ENCODE peak calls at places on chromosomes 7 and 10, in seven cellular contexts. W, Y, B, U, V, P and O are unnamed samples.

GRCh38 chr7:80288175-80289122 is 153.8 kb downstream of the GNAI1 start:
- DNase-seq in W (no peak), Y (no peak), B (no peak), U (peak), V (no peak), P (peak), O (no peak)

GRCh38 chr10:51926336-51926735 is 226.9 kb upstream of the CSTF2T start:
- DNase-seq in W (no peak), Y (no peak), B (no peak), U (no peak), V (no peak), P (no peak), O (no peak)

GRCh38 chr10:5835446-5836095 is 22.3 kb upstream of the GDI2 start:
- DNase-seq in W (no peak), Y (no peak), B (no peak), U (no peak), V (no peak), P (no peak), O (no peak)

GRCh38 chr10:86950349-86950748 is 7.1 kb downstream of the MMRN2 start:
- DNase-seq in W (no peak), Y (peak), B (no peak), U (no peak), V (no peak), P (no peak), O (no peak)

GRCh38 chr7:105787793-105788192 is 88.6 kb downstream of the ATXN7L1 start:
- DNase-seq in W (no peak), Y (no peak), B (no peak), U (no peak), V (no peak), P (no peak), O (no peak)

GRCh38 chr10:115093776-115094361 is 704 bp downstream of the ATRNL1 start:
- DNase-seq in W (peak), Y (no peak), B (peak), U (peak), V (peak), P (no peak), O (no peak)

GRCh38 chr7:143252002-143252401 is 11.2 kb upstream of the GSTK1 start:
- DNase-seq in W (no peak), Y (no peak), B (no peak), U (no peak), V (no peak), P (no peak), O (no peak)

GRCh38 chr7:26208040-26208439 is 6.5 kb downstream of the CBX3 start:
- DNase-seq in W (no peak), Y (no peak), B (no peak), U (no peak), V (no peak), P (no peak), O (no peak)

GRCh38 chr10:3424102-3424803 is 251.7 kb upstream of the PITRM1 start:
- DNase-seq in W (peak), Y (no peak), B (no peak), U (no peak), V (peak), P (no peak), O (no peak)

GRCh38 chr10:18472977-18473376 is 178.4 kb downstream of the NSUN6 start:
- DNase-seq in W (no peak), Y (no peak), B (no peak), U (peak), V (no peak), P (no peak), O (no peak)

GRCh38 chr10:102713814-102714620 is at the start of gene ARL3:
- DNase-seq in W (peak), Y (peak), B (peak), U (peak), V (peak), P (peak), O (peak)
- TF ChIP-seq CTCF in W (peak), Y (no peak), B (no peak), U (no peak), V (peak), P (peak), O (no peak)

GRCh38 chr7:90190995-90191394 is 20.5 kb upstream of the STEAP2 start:
- DNase-seq in W (no peak), Y (no peak), B (no peak), U (no peak), V (no peak), P (no peak), O (no peak)

GRCh38 chr7:90194911-90195809 is 16.4 kb upstream of the STEAP2 start:
- DNase-seq in W (no peak), Y (no peak), B (no peak), U (no peak), V (no peak), P (no peak), O (no peak)

GRCh38 chr7:90188281-90188680 is 23.3 kb upstream of the STEAP2 start:
- DNase-seq in W (no peak), Y (no peak), B (no peak), U (no peak), V (no peak), P (no peak), O (no peak)

GRCh38 chr7:90191648-90192047 is 19.9 kb upstream of the STEAP2 start:
- DNase-seq in W (no peak), Y (no peak), B (no peak), U (peak), V (no peak), P (no peak), O (no peak)

DNA sequence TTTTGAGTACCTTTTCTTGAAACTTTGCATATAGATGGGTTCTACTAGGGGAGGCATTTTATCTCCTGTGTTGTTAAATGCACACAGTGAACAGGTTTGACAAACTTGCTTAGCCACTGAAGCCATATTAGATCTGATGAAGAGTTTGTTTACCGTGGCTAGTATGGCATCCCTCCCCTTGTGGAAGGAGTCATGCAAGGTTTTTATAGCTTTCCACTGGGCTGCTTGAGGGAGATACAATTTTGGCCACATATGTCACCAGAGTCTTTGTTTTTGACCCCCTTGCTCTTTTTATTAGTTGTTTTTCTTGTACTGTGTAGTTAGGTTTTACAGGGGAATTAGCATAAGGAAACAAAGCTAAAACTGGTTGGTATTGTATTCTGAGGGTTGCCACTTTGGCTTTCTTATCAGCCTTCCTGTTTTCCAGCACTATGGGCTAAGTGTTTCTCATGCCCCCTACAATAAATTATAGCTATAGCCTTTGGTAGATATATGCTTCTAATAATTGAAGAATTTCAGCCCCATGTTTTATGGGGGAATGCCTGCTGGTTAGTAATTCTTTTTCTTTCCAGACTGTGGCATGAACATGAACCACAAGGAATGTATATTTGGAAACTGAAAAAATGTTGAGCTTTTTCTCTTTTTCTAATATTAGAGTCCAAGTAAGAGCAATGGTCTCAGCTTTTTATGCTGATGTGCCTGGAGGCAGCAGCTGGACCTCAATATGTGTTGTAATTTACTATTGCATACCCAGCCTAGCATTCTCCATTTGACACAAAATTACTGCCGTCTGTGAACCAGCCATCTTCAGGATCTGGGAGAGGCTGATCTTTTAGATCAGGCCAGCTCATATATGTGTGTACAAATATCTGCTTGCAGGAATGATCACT is 18.4 kb upstream of the STEAP2 start:
- DNase-seq in W (no peak), Y (no peak), B (no peak), U (no peak), V (no peak), P (peak), O (no peak)
- TF ChIP-seq CTCF in W (no peak), Y (no peak), B (no peak), U (no peak), V (no peak), P (no peak), O (no peak)

DNA sequence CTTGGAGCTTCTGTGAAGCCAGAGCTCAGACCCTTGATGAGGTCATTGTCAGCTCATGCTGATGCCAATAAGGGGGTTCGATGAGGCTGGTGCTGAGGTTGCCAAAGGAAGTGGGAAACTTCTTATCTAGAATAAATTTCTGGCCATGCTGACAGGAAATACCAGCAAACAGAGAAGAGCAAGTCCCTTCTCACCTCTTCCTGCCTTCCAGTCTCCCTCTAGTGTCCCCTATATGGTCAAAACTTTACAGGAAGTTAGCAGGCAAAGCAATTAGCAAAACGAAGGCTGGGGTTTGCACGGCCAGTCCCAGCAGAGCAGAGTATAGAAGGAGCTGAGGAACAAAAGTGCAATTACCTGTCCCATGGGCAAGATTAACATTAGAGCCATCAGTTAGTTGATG is 15.1 kb upstream of the NEUROG3 start:
- DNase-seq in W (no peak), Y (peak), B (no peak), U (peak), V (no peak), P (no peak), O (no peak)
- TF ChIP-seq CTCF in W (no peak), Y (no peak), B (no peak), U (peak), V (no peak), P (no peak), O (no peak)

DNA sequence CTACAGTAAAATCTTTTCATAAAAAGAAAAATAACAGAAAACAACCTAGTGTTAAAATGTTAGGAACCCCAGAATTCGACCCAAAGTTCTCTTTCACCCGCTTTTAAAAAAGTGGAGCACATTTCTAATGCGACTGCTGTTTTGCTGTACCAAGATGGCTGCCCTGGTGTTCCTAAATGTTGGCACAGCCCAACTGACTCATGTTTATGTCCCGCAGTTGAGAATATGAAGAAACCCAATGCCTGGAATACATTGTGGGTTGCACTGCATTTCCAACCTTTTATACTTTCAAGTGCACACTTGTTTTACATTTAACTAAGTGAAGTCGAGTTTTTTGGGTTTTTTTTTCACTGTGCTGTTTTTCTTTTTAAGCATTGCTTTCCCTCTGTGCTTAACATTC is 944 bp downstream of the STEAP1B start:
- DNase-seq in W (no peak), Y (no peak), B (no peak), U (no peak), V (no peak), P (no peak), O (no peak)
- TF ChIP-seq CTCF in W (no peak), Y (no peak), B (no peak), U (no peak), V (no peak), P (no peak), O (no peak)

GRCh38 chr7:35971133-35971995 is 170.5 kb downstream of the SEPTIN7 start:
- DNase-seq in W (peak), Y (no peak), B (no peak), U (no peak), V (no peak), P (no peak), O (no peak)
- TF ChIP-seq CTCF in W (peak), Y (no peak), B (peak), U (no peak), V (peak), P (no peak), O (no peak)

GRCh38 chr7:39414669-39415035 is 151.6 kb upstream of the YAE1 start:
- DNase-seq in W (no peak), Y (no peak), B (no peak), U (no peak), V (no peak), P (no peak), O (no peak)

GRCh38 chr7:39416866-39417265 is 149.3 kb upstream of the YAE1 start:
- DNase-seq in W (no peak), Y (no peak), B (no peak), U (no peak), V (no peak), P (no peak), O (no peak)

GRCh38 chr7:39410582-39410981 is 155.6 kb upstream of the YAE1 start:
- DNase-seq in W (no peak), Y (no peak), B (no peak), U (no peak), V (no peak), P (no peak), O (no peak)

GRCh38 chr7:39415091-39415820 is 150.9 kb upstream of the YAE1 start:
- DNase-seq in W (no peak), Y (no peak), B (no peak), U (no peak), V (no peak), P (no peak), O (no peak)

DNA sequence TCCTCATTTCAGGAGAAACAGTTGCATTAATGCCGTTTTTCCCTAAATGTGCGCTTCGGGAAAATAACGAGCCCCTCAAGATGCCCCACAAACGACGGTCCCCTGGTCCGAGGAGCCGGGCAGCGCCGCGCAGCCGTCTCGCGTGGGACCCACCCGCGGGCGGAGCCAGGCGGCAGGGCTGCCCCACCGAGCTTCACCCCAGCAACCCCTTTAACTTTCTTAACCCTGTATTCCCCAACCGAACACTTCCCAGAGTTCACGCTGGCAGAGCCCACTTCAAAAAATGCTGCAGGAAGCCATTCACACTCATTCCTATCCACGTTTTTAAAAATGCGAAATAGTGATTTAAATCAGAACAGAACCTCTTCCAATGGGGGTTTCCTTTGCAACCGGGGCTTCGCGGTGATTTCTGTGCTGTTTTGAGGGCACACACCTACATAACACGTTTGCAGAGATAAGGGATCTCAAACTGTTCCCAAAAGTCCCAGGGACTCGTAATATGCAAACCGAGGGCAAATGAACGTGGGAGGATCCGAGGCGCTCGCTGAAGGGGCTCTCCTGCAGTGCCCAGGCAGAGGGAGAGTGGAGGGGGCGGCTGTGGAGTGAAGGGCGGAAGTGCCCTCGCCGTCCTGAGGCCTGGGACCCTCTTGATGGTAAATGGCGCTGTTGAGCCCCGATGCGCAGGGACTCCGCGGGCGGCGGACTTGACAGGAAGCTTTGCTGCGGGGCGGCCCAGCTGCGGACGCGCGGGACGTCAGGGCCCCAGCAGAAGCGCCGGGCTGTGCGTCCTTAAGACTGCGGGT is 152.1 kb upstream of the YAE1 start:
- DNase-seq in W (peak), Y (no peak), B (peak), U (peak), V (peak), P (no peak), O (no peak)
- TF ChIP-seq CTCF in W (no peak), Y (no peak), B (no peak), U (peak), V (no peak), P (no peak), O (no peak)